ENCODE peak calls at places on chromosome 20, in seven cellular contexts. C, P, M, S, N, Y and R are unnamed samples.
A peak's percentile ranks its signal among the peaks of the same experiment; 100 is the strongest.

GRCh38 chr20:22447448-22447778 is 137.0 kb downstream of the FOXA2 start:
- DNase-seq in M (no peak), P (no peak), C (no peak), Y (no peak), S (no peak), N (no peak), R (no peak)

GRCh38 chr20:611843-612185 is 1.7 kb upstream of the TCF15 start:
- DNase-seq in S (no peak), N (no peak), M (no peak), P (no peak), Y (no peak), C (no peak), R (no peak)

GRCh38 chr20:22403860-22404608 is 180.3 kb downstream of the FOXA2 start:
- DNase-seq in Y (no peak), C (no peak), P (no peak), M (no peak), S (no peak), N (no peak), R (no peak)

GRCh38 chr20:50572922-50573777 is 63.0 kb downstream of the PTPN1 start:
- DNase-seq in M (peak; percentile 36), Y (no peak), P (no peak), S (peak; percentile 90), C (no peak), N (peak; percentile 81), R (no peak)

GRCh38 chr20:11499235-11499634 is 418.5 kb upstream of the BTBD3 start:
- DNase-seq in S (no peak), Y (no peak), M (no peak), P (no peak), C (no peak), N (no peak), R (no peak)

GRCh38 chr20:4335722-4336121 is 320.4 kb upstream of the RNF24 start:
- DNase-seq in N (no peak), P (no peak), S (no peak), Y (no peak), M (no peak), C (no peak), R (no peak)

GRCh38 chr20:48823476-48823875 is 4.3 kb downstream of the PREX1 start:
- DNase-seq in N (no peak), S (no peak), C (no peak), P (no peak), Y (no peak), M (no peak), R (no peak)

GRCh38 chr20:18164356-18164755 is 26.7 kb downstream of the KAT14 start:
- DNase-seq in C (no peak), S (no peak), P (no peak), N (peak; percentile 56), Y (no peak), M (no peak), R (no peak)

GRCh38 chr20:46683939-46684750 is 5.1 kb downstream of the TP53RK start:
- DNase-seq in M (peak; percentile 32), P (peak; percentile 67), N (peak; percentile 80), S (no peak), C (no peak), Y (peak; percentile 87), R (no peak)

GRCh38 chr20:53918949-53919361 is 151.4 kb downstream of the BCAS1 start:
- DNase-seq in S (peak; percentile 35), M (no peak), N (no peak), C (no peak), P (no peak), Y (peak; percentile 61), R (no peak)

GRCh38 chr20:59318803-59319202 is 18.4 kb downstream of the EDN3 start:
- DNase-seq in P (no peak), M (no peak), N (no peak), C (no peak), Y (no peak), S (no peak), R (no peak)

GRCh38 chr20:59318201-59318790 is 17.9 kb downstream of the EDN3 start:
- DNase-seq in Y (no peak), P (no peak), C (no peak), S (no peak), N (no peak), M (no peak), R (no peak)

GRCh38 chr20:59314872-59315500 is 14.6 kb downstream of the EDN3 start:
- DNase-seq in Y (no peak), N (no peak), S (no peak), P (no peak), M (no peak), C (no peak), R (no peak)

GRCh38 chr20:59317332-59317731 is 16.9 kb downstream of the EDN3 start:
- DNase-seq in Y (no peak), M (no peak), P (no peak), N (no peak), C (no peak), S (no peak), R (no peak)

GRCh38 chr20:59316911-59317310 is 16.5 kb downstream of the EDN3 start:
- DNase-seq in Y (no peak), M (no peak), N (no peak), C (no peak), P (no peak), S (no peak), R (no peak)
- TF ChIP-seq POLR2A in Y (no peak), M (no peak), N (no peak), C (no peak), P (no peak), S (no peak), R (no peak)

GRCh38 chr20:63284544-63284949 is 8.4 kb upstream of the COL20A1 start:
- DNase-seq in P (no peak), N (no peak), C (no peak), S (no peak), M (no peak), Y (no peak), R (no peak)
- TF ChIP-seq POLR2A in P (no peak), N (no peak), C (no peak), S (no peak), M (no peak), Y (no peak), R (no peak)

GRCh38 chr20:62065669-62066338 is at the start of gene TAF4:
- DNase-seq in N (peak; percentile 60), Y (peak; percentile 94), S (peak; percentile 83), C (peak; percentile 98), P (peak; percentile 81), M (peak; percentile 52), R (peak; percentile 99)

GRCh38 chr20:62067547-62068260 is 2.0 kb upstream of the TAF4 start:
- DNase-seq in M (no peak), P (no peak), C (no peak), S (peak; percentile 45), N (no peak), Y (no peak), R (no peak)

GRCh38 chr20:62064788-62065668 is 653 bp downstream of the TAF4 start:
- DNase-seq in M (no peak), P (peak; percentile 40), C (peak; percentile 53), S (no peak), Y (no peak), N (no peak), R (peak; percentile 53)

GRCh38 chr20:62066339-62066982 is 780 bp upstream of the TAF4 start:
- DNase-seq in S (peak; percentile 63), N (no peak), C (peak; percentile 59), M (peak; percentile 17), P (peak; percentile 57), Y (peak; percentile 91), R (peak; percentile 58)

DNA sequence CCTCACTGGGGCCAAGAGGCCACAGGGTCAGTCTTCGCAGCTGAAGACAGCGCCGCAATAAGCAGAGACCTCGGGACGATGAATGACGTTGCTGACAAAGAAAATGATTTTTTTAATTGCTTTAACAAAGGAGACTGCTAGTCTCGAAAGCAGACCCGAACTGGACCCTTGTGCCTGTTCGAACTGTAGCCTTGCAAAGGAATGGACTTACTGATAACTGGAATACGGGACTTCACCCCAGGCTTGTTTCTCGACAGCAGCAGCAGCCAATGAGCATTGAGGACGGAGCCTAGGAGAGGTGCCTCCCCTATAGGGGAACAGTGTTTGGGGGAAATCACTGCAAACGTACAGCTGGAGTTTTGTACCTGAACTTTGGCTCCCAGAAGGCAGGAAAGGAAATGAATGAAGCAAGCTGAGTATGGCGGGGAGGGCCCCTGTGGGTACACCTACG is 1.3 kb upstream of the TAF4 start:
- DNase-seq in N (no peak), C (peak; percentile 58), M (peak; percentile 14), Y (no peak), P (no peak), S (peak; percentile 55), R (no peak)
- TF ChIP-seq POLR2A in N (no peak), C (no peak), M (no peak), Y (no peak), P (no peak), S (peak; percentile 46), R (no peak)

DNA sequence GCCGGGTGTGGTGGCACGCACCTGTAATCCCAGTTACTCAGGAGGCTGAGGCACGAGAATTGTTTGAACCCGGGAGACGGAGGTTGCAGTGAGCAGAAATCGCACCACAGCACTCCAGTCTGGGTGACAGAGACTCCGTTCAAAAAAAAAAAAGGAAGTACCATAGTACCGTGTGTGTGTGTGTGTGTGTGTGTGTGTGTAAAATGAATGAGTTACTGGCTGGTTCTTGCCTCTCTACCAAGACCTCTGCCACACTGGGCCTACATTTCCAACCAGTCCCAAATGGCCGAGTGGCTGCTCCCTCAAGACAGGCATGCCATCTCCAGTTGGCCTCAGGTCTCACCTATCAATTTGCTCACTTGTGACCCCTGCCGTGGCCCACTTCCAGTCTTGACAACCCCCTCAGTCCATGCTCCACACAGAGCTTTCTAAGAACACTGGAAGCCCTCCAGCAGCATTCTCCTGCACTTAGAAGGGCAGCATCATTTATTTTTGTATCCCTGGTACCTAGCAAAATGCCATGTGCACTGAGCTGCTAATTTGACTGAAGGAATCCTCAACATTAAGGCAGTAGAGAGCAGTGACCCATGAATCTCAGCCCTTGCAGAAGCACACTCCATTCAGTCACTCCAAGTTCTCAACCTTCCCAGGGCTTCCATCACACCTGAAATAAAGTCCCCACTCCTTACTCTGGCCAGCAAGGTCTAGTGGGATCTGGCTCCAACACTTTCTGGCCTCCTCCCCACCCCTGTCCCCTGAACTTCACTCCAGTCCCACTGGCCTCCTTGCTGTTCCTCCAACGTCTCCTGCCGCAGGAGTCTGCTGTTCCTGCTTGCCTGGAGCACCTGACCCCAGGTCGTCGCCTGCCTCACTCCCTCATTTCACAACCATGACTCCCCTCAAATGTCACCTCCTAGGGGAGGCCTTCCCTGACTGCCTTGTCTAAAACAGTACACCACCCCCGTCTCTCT is 29.9 kb downstream of the COX4I2 start:
- DNase-seq in S (no peak), Y (no peak), P (no peak), N (no peak), C (no peak), M (no peak), R (no peak)
- TF ChIP-seq POLR2A in S (no peak), Y (no peak), P (no peak), N (no peak), C (no peak), M (no peak), R (no peak)